ENCODE peak calls at places on chromosomes 11 and 22, in five cellular contexts. One of them, this sample, is unnamed.

GRCh38 chr22:45885941-45886395 is 91.0 kb downstream of the WNT7B start:
- DNase-seq in DND-41: no peak
- DNase-seq in GM23338: no peak
- DNase-seq in astrocyte of the spinal cord: no peak
- DNase-seq in neural progenitor cell: no peak
- DNase-seq in this sample: no peak

GRCh38 chr11:8810331-8811301 is 100.4 kb upstream of the AKIP1 start:
- DNase-seq in DND-41: no peak
- DNase-seq in GM23338: peak; percentile 89
- DNase-seq in astrocyte of the spinal cord: peak; percentile 89
- DNase-seq in neural progenitor cell: peak; percentile 95
- DNase-seq in this sample: no peak

GRCh38 chr22:37303821-37304274 is 21.5 kb downstream of the CYTH4 start:
- DNase-seq in DND-41: no peak
- DNase-seq in GM23338: no peak
- DNase-seq in astrocyte of the spinal cord: peak; percentile 88
- DNase-seq in neural progenitor cell: no peak
- DNase-seq in this sample: no peak

GRCh38 chr11:33515347-33515746 is 185.3 kb downstream of the C11orf91 start:
- DNase-seq in DND-41: no peak
- DNase-seq in GM23338: no peak
- DNase-seq in astrocyte of the spinal cord: peak; percentile 18
- DNase-seq in neural progenitor cell: no peak
- DNase-seq in this sample: no peak

GRCh38 chr22:41260871-41261270 is 20.1 kb upstream of the CHADL start:
- DNase-seq in DND-41: no peak
- DNase-seq in GM23338: no peak
- DNase-seq in astrocyte of the spinal cord: no peak
- DNase-seq in neural progenitor cell: no peak
- DNase-seq in this sample: no peak

GRCh38 chr11:97502201-97502600 is 1112.4 kb downstream of the JRKL start:
- DNase-seq in DND-41: no peak
- DNase-seq in GM23338: no peak
- DNase-seq in astrocyte of the spinal cord: peak; percentile 65
- DNase-seq in neural progenitor cell: no peak
- DNase-seq in this sample: no peak

GRCh38 chr22:20747223-20747622 is 26.7 kb upstream of the SERPIND1 start:
- DNase-seq in DND-41: no peak
- DNase-seq in GM23338: no peak
- DNase-seq in astrocyte of the spinal cord: no peak
- DNase-seq in neural progenitor cell: no peak
- DNase-seq in this sample: no peak

GRCh38 chr11:117412653-117413275 is 85.1 kb downstream of the CEP164 start:
- DNase-seq in DND-41: no peak
- DNase-seq in GM23338: no peak
- DNase-seq in astrocyte of the spinal cord: no peak
- DNase-seq in neural progenitor cell: no peak
- DNase-seq in this sample: no peak

GRCh38 chr22:49228431-49229037 is 599.1 kb downstream of the BRD1 start:
- DNase-seq in DND-41: no peak
- DNase-seq in GM23338: no peak
- DNase-seq in astrocyte of the spinal cord: no peak
- DNase-seq in neural progenitor cell: no peak
- DNase-seq in this sample: no peak

DNA sequence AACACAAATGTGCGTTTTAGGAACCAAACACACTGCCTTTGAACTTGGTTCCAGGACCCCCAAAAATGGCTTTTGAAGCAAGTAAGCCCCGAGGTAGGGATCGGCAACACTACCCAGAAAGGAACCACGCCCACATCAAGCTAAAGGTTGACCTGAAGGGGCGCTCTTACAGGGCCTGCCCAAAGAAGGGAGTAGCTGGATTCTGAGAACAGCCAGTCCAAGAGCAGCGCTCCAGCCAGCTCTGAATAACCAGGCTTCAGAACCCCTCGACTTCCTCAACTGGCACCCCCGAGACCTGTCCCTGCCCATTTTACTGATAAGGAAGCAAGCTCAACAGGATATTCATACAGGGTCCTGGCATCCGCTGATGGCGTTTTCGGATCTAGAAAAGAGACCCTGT is 18.9 kb upstream of the MOB2 start:
- DNase-seq in DND-41: no peak
- DNase-seq in GM23338: peak; percentile 82
- DNase-seq in astrocyte of the spinal cord: no peak
- DNase-seq in neural progenitor cell: peak; percentile 45
- DNase-seq in this sample: no peak
- TF ChIP-seq CTCF in DND-41: no peak
- TF ChIP-seq CTCF in GM23338: peak; percentile 59
- TF ChIP-seq CTCF in astrocyte of the spinal cord: no peak
- TF ChIP-seq CTCF in neural progenitor cell: peak; percentile 43
- TF ChIP-seq CTCF in this sample: peak; percentile 41

DNA sequence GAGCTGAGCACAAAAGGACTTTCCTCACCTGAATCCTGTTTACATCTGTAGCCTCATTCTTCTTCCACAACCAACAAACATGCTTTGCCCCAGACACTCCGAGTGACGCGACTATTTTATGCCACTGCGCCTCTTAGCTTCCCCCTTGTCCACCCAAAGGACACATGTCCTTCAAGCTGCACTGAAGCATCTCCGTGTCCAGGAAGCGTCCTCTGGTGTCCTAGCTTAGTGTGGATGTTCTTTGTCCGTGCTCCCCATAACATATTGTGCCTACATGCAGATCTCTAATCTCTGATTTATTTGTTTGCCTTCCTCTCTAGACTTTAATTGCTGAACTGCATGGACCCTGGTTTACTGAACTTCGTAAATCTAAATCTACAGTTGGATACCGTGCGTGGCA is 20.1 kb upstream of the CECR2 start:
- DNase-seq in DND-41: no peak
- DNase-seq in GM23338: no peak
- DNase-seq in astrocyte of the spinal cord: no peak
- DNase-seq in neural progenitor cell: no peak
- DNase-seq in this sample: no peak
- H3K4me3 ChIP-seq in DND-41: no peak overlapping the region
- H3K4me3 ChIP-seq in GM23338: no peak overlapping the region
- H3K4me3 ChIP-seq in astrocyte of the spinal cord: no peak overlapping the region
- H3K4me3 ChIP-seq in neural progenitor cell: no peak overlapping the region
- H3K4me3 ChIP-seq in this sample: no peak overlapping the region

GRCh38 chr11:17751558-17751957 is 17.0 kb downstream of the KCNC1 start:
- DNase-seq in DND-41: no peak
- DNase-seq in GM23338: no peak
- DNase-seq in astrocyte of the spinal cord: no peak
- DNase-seq in neural progenitor cell: no peak
- DNase-seq in this sample: no peak

GRCh38 chr11:17752144-17752543 is 17.6 kb downstream of the KCNC1 start:
- DNase-seq in DND-41: no peak
- DNase-seq in GM23338: no peak
- DNase-seq in astrocyte of the spinal cord: no peak
- DNase-seq in neural progenitor cell: no peak
- DNase-seq in this sample: no peak

GRCh38 chr11:17748761-17749721 is 14.5 kb downstream of the KCNC1 start:
- DNase-seq in DND-41: no peak
- DNase-seq in GM23338: no peak
- DNase-seq in astrocyte of the spinal cord: no peak
- DNase-seq in neural progenitor cell: no peak
- DNase-seq in this sample: no peak

GRCh38 chr11:17750817-17751165 is 16.2 kb downstream of the KCNC1 start:
- DNase-seq in DND-41: no peak
- DNase-seq in GM23338: no peak
- DNase-seq in astrocyte of the spinal cord: no peak
- DNase-seq in neural progenitor cell: no peak
- DNase-seq in this sample: no peak

DNA sequence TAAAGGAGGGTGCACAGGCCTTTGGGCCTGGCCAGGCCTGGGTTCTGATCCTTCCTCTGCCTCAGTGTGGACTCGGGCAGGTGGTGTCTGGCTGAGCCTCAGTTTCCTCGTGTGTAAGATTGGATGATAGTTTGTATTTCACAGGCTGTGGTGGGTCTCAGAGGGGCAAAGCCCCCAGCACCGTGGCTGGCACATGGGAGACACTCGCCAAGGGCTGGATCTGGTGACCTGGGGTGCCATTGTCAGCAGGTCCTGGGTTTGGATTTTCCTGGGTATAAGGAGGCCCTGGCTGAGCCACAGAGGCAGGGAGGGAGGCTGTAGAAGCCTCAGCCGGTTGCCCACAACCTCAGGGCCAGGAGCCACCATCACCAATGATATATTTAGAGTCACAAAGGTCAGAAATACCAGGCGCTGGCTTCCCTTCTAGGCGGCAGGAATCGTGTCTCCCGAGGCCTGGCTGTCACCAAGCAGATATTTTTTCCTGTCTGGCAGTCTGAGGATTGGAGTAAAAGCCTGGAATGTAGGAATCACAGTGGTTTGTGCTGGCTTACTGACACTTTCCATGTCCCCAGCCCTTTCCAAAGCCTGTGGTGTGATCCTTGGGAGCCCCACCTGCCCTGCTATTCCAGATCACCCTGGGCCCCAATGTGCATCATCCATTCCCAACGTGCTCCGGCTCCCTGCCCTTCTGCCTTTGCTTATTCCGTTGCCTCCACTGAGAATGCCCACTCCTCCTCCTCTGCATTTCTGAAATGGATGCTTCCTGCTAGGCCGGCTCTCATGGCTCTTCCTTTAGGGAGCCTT is 15.6 kb downstream of the KCNC1 start:
- DNase-seq in DND-41: no peak
- DNase-seq in GM23338: no peak
- DNase-seq in astrocyte of the spinal cord: no peak
- DNase-seq in neural progenitor cell: no peak
- DNase-seq in this sample: no peak
- TF ChIP-seq CTCF in DND-41: no peak
- TF ChIP-seq CTCF in GM23338: no peak
- TF ChIP-seq CTCF in astrocyte of the spinal cord: no peak
- TF ChIP-seq CTCF in neural progenitor cell: no peak
- TF ChIP-seq CTCF in this sample: no peak

GRCh38 chr11:60056349-60056969 is at the start of gene MS4A3:
- DNase-seq in DND-41: no peak
- DNase-seq in GM23338: no peak
- DNase-seq in astrocyte of the spinal cord: no peak
- DNase-seq in neural progenitor cell: peak; percentile 5
- DNase-seq in this sample: no peak
- H3K4me3 ChIP-seq in DND-41: no peak within 1 kb of the TSS
- H3K4me3 ChIP-seq in GM23338: no peak within 1 kb of the TSS
- H3K4me3 ChIP-seq in astrocyte of the spinal cord: no peak within 1 kb of the TSS
- H3K4me3 ChIP-seq in neural progenitor cell: no peak within 1 kb of the TSS
- H3K4me3 ChIP-seq in this sample: no peak within 1 kb of the TSS

GRCh38 chr11:61716478-61717285 is 35.8 kb upstream of the MYRF start:
- DNase-seq in DND-41: no peak
- DNase-seq in GM23338: no peak
- DNase-seq in astrocyte of the spinal cord: no peak
- DNase-seq in neural progenitor cell: no peak
- DNase-seq in this sample: no peak
- TF ChIP-seq CTCF in DND-41: no peak
- TF ChIP-seq CTCF in GM23338: no peak
- TF ChIP-seq CTCF in astrocyte of the spinal cord: no peak
- TF ChIP-seq CTCF in neural progenitor cell: no peak
- TF ChIP-seq CTCF in this sample: no peak

This sample was measured in GM12864.